ENCODE peak calls at places on chromosomes 1 and 21, in seven cellular contexts. One of them, this sample, is unnamed.

GRCh38 chr1:158039380-158039779 is 45.9 kb downstream of the KIRREL1 start:
- DNase-seq in kidney: no peak
- DNase-seq in osteoblast: peak; percentile 90
- DNase-seq in NB4: no peak
- DNase-seq in GM12864: no peak
- DNase-seq in HCT116: no peak
- DNase-seq in CD8-positive, alpha-beta T cell: no peak
- DNase-seq in this sample: no peak

GRCh38 chr1:182404764-182405163 is 4.3 kb upstream of the TEDDM1 start:
- DNase-seq in kidney: no peak
- DNase-seq in osteoblast: no peak
- DNase-seq in NB4: no peak
- DNase-seq in GM12864: no peak
- DNase-seq in HCT116: no peak
- DNase-seq in CD8-positive, alpha-beta T cell: no peak
- DNase-seq in this sample: no peak

GRCh38 chr21:31135536-31136184 is 97.4 kb upstream of the KRTAP19-8 start:
- DNase-seq in kidney: no peak
- DNase-seq in osteoblast: no peak
- DNase-seq in NB4: peak; percentile 56
- DNase-seq in GM12864: no peak
- DNase-seq in HCT116: no peak
- DNase-seq in CD8-positive, alpha-beta T cell: no peak
- DNase-seq in this sample: no peak

GRCh38 chr1:225880210-225880584 is 2.0 kb downstream of the TMEM63A start:
- DNase-seq in kidney: peak; percentile 62
- DNase-seq in osteoblast: peak; percentile 68
- DNase-seq in NB4: no peak
- DNase-seq in GM12864: no peak
- DNase-seq in HCT116: no peak
- DNase-seq in CD8-positive, alpha-beta T cell: no peak
- DNase-seq in this sample: peak; percentile 60

GRCh38 chr1:48242126-48242736 is 19.7 kb downstream of the SLC5A9 start:
- DNase-seq in kidney: no peak
- DNase-seq in osteoblast: no peak
- DNase-seq in NB4: peak; percentile 5
- DNase-seq in GM12864: no peak
- DNase-seq in HCT116: no peak
- DNase-seq in CD8-positive, alpha-beta T cell: no peak
- DNase-seq in this sample: no peak

GRCh38 chr1:181086926-181087325 is 1.6 kb upstream of the IER5 start:
- DNase-seq in kidney: no peak
- DNase-seq in osteoblast: peak; percentile 84
- DNase-seq in NB4: no peak
- DNase-seq in GM12864: no peak
- DNase-seq in HCT116: no peak
- DNase-seq in CD8-positive, alpha-beta T cell: no peak
- DNase-seq in this sample: no peak

GRCh38 chr21:40681164-40681859 is 165.6 kb downstream of the DSCAM start:
- DNase-seq in kidney: no peak
- DNase-seq in osteoblast: no peak
- DNase-seq in NB4: no peak
- DNase-seq in GM12864: no peak
- DNase-seq in HCT116: no peak
- DNase-seq in CD8-positive, alpha-beta T cell: no peak
- DNase-seq in this sample: no peak

GRCh38 chr21:26210614-26211013 is 40.0 kb upstream of the APP start:
- DNase-seq in kidney: no peak
- DNase-seq in osteoblast: no peak
- DNase-seq in NB4: no peak
- DNase-seq in GM12864: no peak
- DNase-seq in HCT116: no peak
- DNase-seq in CD8-positive, alpha-beta T cell: no peak
- DNase-seq in this sample: no peak

GRCh38 chr1:169486281-169486904 is 649 bp upstream of the SLC19A2 start:
- DNase-seq in kidney: no peak
- DNase-seq in osteoblast: no peak
- DNase-seq in NB4: peak; percentile 11
- DNase-seq in GM12864: no peak
- DNase-seq in HCT116: no peak
- DNase-seq in CD8-positive, alpha-beta T cell: no peak
- DNase-seq in this sample: no peak

GRCh38 chr1:151131832-151132675 is 14.4 kb downstream of the SEMA6C start:
- DNase-seq in kidney: peak; percentile 81
- DNase-seq in osteoblast: peak; percentile 89
- DNase-seq in NB4: no peak
- DNase-seq in GM12864: no peak
- DNase-seq in HCT116: no peak
- DNase-seq in CD8-positive, alpha-beta T cell: no peak
- DNase-seq in this sample: peak; percentile 80

GRCh38 chr1:102941364-102941947 is 166.9 kb downstream of the COL11A1 start:
- DNase-seq in kidney: no peak
- DNase-seq in osteoblast: no peak
- DNase-seq in NB4: no peak
- DNase-seq in GM12864: no peak
- DNase-seq in HCT116: no peak
- DNase-seq in CD8-positive, alpha-beta T cell: no peak
- DNase-seq in this sample: no peak

GRCh38 chr1:164735315-164736052 is 176.5 kb downstream of the PBX1 start:
- DNase-seq in kidney: no peak
- DNase-seq in osteoblast: no peak
- DNase-seq in NB4: no peak
- DNase-seq in GM12864: no peak
- DNase-seq in HCT116: no peak
- DNase-seq in CD8-positive, alpha-beta T cell: no peak
- DNase-seq in this sample: no peak

GRCh38 chr21:45982256-45982757 is 737 bp downstream of the COL6A1 start:
- DNase-seq in kidney: peak; percentile 86
- DNase-seq in osteoblast: peak; percentile 92
- DNase-seq in NB4: no peak
- DNase-seq in GM12864: no peak
- DNase-seq in HCT116: no peak
- DNase-seq in CD8-positive, alpha-beta T cell: peak; percentile 18
- DNase-seq in this sample: no peak

DNA sequence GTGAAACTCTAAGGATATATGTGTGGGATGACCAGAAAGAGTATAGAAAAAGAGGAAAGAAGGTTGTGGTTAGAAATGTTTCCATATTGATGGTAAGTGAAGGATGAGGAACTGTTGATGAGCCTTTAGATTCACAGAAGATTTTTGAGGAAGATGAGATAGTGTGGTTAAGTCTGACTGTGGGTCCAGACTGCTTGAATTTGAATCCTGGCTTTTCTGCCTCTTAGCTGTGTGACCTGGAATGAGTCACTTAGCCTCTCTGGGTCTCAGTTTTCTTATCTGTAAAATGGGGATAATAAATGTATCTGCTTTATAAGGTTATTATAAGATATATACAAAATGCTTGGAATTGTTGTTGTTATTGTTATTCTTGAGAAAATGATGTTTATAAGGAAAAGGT is 27.6 kb downstream of the RGL1 start:
- DNase-seq in kidney: no peak
- DNase-seq in osteoblast: no peak
- DNase-seq in NB4: peak; percentile 4
- DNase-seq in GM12864: no peak
- DNase-seq in HCT116: no peak
- DNase-seq in CD8-positive, alpha-beta T cell: no peak
- DNase-seq in this sample: no peak
- TF ChIP-seq CTCF in kidney: no peak
- TF ChIP-seq CTCF in osteoblast: no peak
- TF ChIP-seq CTCF in NB4: no peak
- TF ChIP-seq CTCF in GM12864: no peak
- TF ChIP-seq CTCF in HCT116: no peak
- TF ChIP-seq CTCF in CD8-positive, alpha-beta T cell: no peak
- TF ChIP-seq CTCF in this sample: no peak

GRCh38 chr1:31219489-31219888 is 20.2 kb downstream of the NKAIN1 start:
- DNase-seq in kidney: no peak
- DNase-seq in osteoblast: no peak
- DNase-seq in NB4: no peak
- DNase-seq in GM12864: no peak
- DNase-seq in HCT116: no peak
- DNase-seq in CD8-positive, alpha-beta T cell: no peak
- DNase-seq in this sample: no peak

GRCh38 chr1:31215083-31215570 is 24.6 kb downstream of the NKAIN1 start:
- DNase-seq in kidney: no peak
- DNase-seq in osteoblast: no peak
- DNase-seq in NB4: no peak
- DNase-seq in GM12864: no peak
- DNase-seq in HCT116: no peak
- DNase-seq in CD8-positive, alpha-beta T cell: no peak
- DNase-seq in this sample: no peak

GRCh38 chr1:31216016-31216415 is 23.7 kb downstream of the NKAIN1 start:
- DNase-seq in kidney: peak; percentile 83
- DNase-seq in osteoblast: no peak
- DNase-seq in NB4: no peak
- DNase-seq in GM12864: no peak
- DNase-seq in HCT116: no peak
- DNase-seq in CD8-positive, alpha-beta T cell: no peak
- DNase-seq in this sample: no peak

GRCh38 chr1:31218705-31219104 is 21.0 kb downstream of the NKAIN1 start:
- DNase-seq in kidney: no peak
- DNase-seq in osteoblast: no peak
- DNase-seq in NB4: no peak
- DNase-seq in GM12864: no peak
- DNase-seq in HCT116: no peak
- DNase-seq in CD8-positive, alpha-beta T cell: no peak
- DNase-seq in this sample: no peak

DNA sequence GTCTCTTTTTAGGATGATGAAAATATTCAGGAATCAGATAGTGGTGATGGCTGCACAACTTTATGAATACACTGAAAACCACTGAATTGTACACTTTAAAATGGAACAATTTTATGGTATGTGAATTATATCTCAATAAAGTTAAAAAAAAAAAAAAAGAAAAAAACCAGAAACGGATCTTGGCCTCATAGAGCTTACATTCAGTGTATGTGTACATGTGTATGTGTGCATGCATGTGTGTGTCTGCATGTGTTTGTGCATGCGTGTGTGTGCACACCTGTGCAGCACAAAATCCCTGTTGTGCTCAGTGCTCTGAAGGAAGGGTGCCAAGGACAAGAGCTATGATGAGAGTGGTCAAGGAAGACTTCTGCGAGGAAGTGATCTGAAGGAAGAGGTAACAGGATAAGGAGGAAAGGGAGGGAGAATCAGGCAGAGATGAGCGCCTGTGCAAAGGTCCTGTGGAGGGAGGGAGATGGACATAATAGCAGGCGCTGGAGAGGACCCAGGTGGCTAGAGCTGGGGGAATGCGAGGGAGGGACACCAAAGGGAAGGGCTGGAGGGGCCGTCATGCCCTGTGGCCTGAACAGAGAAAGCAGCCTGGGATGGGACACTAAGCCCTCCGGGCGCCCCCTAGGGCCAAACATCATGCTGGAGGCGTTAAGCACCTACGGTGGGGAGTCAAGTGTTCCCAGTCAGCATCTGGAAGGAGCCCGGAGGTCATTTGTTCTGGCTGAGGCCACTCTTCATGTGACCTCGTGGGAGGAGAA is 25.2 kb downstream of the NKAIN1 start:
- DNase-seq in kidney: no peak
- DNase-seq in osteoblast: no peak
- DNase-seq in NB4: no peak
- DNase-seq in GM12864: no peak
- DNase-seq in HCT116: no peak
- DNase-seq in CD8-positive, alpha-beta T cell: no peak
- DNase-seq in this sample: no peak
- TF ChIP-seq CTCF in kidney: no peak
- TF ChIP-seq CTCF in osteoblast: peak; percentile 9
- TF ChIP-seq CTCF in NB4: peak; percentile 28
- TF ChIP-seq CTCF in GM12864: peak; percentile 23
- TF ChIP-seq CTCF in HCT116: no peak
- TF ChIP-seq CTCF in CD8-positive, alpha-beta T cell: no peak
- TF ChIP-seq CTCF in this sample: peak; percentile 32

GRCh38 chr1:156149374-156150106 is 3.8 kb upstream of the SEMA4A start:
- DNase-seq in kidney: no peak
- DNase-seq in osteoblast: peak; percentile 59
- DNase-seq in NB4: no peak
- DNase-seq in GM12864: peak; percentile 85
- DNase-seq in HCT116: no peak
- DNase-seq in CD8-positive, alpha-beta T cell: no peak
- DNase-seq in this sample: no peak
- TF ChIP-seq CTCF in kidney: no peak
- TF ChIP-seq CTCF in osteoblast: no peak
- TF ChIP-seq CTCF in NB4: no peak
- TF ChIP-seq CTCF in GM12864: no peak
- TF ChIP-seq CTCF in HCT116: no peak
- TF ChIP-seq CTCF in CD8-positive, alpha-beta T cell: no peak
- TF ChIP-seq CTCF in this sample: no peak

GRCh38 chr1:234780112-234780511 is 170.1 kb upstream of the IRF2BP2 start:
- DNase-seq in kidney: no peak
- DNase-seq in osteoblast: peak; percentile 38
- DNase-seq in NB4: peak; percentile 11
- DNase-seq in GM12864: no peak
- DNase-seq in HCT116: no peak
- DNase-seq in CD8-positive, alpha-beta T cell: no peak
- DNase-seq in this sample: no peak

GRCh38 chr1:234782057-234782800 is 172.3 kb upstream of the IRF2BP2 start:
- DNase-seq in kidney: no peak
- DNase-seq in osteoblast: peak; percentile 50
- DNase-seq in NB4: peak; percentile 12
- DNase-seq in GM12864: no peak
- DNase-seq in HCT116: no peak
- DNase-seq in CD8-positive, alpha-beta T cell: no peak
- DNase-seq in this sample: no peak

GRCh38 chr1:234780531-234781162 is 170.7 kb upstream of the IRF2BP2 start:
- DNase-seq in kidney: peak; percentile 85
- DNase-seq in osteoblast: peak; percentile 36
- DNase-seq in NB4: peak; percentile 20
- DNase-seq in GM12864: no peak
- DNase-seq in HCT116: no peak
- DNase-seq in CD8-positive, alpha-beta T cell: no peak
- DNase-seq in this sample: peak; percentile 98

GRCh38 chr1:234782821-234783220 is 172.8 kb upstream of the IRF2BP2 start:
- DNase-seq in kidney: no peak
- DNase-seq in osteoblast: no peak
- DNase-seq in NB4: peak; percentile 45
- DNase-seq in GM12864: no peak
- DNase-seq in HCT116: no peak
- DNase-seq in CD8-positive, alpha-beta T cell: no peak
- DNase-seq in this sample: no peak

DNA sequence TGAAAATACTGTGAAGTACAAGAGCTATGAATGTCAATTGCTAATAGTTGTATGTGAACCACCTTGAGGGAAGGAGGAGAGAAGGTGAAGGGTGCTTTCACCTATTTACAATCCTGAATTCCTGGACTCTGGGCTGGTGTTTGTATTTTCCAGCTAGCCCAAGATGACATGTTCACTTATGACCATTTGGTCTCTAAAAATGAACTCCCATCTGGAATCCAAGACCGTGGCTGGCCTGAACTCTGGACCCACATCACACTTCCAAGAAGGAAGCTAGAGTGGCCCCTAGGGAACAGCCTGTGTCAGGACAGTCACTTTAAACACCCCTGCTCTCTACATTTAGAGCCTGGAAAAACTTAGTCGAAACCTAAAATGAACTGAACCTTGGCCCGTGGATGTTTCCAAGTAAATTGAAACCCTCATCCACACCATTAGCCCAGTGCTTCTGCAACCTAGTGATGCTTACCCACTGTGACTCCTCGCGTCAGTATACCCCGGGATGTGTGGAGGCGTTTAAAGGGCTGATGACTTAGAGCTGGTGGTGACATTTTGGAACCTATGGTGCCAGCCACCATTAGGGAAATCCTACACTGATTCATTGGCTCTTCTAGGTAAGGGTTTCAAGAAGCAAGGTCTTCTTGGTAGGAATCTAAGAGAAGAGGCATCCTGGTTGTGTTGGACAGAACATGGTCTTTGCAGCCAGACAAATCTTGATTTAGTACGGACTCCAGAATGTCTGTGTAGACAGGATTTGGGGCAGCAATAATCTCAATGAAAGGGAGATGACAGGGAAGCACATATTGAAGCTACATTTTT is 171.5 kb upstream of the IRF2BP2 start:
- DNase-seq in kidney: no peak
- DNase-seq in osteoblast: peak; percentile 74
- DNase-seq in NB4: peak; percentile 29
- DNase-seq in GM12864: no peak
- DNase-seq in HCT116: no peak
- DNase-seq in CD8-positive, alpha-beta T cell: no peak
- DNase-seq in this sample: no peak
- TF ChIP-seq CTCF in kidney: peak; percentile 27
- TF ChIP-seq CTCF in osteoblast: no peak
- TF ChIP-seq CTCF in NB4: no peak
- TF ChIP-seq CTCF in GM12864: no peak
- TF ChIP-seq CTCF in HCT116: no peak
- TF ChIP-seq CTCF in CD8-positive, alpha-beta T cell: no peak
- TF ChIP-seq CTCF in this sample: no peak